ENCODE peak calls at places on chromosomes 5 and 9, in nine cellular contexts. One of them, this sample, is unnamed.

GRCh38 chr9:19648672-19649071 is 140.2 kb downstream of the SLC24A2 start:
- DNase-seq in left ventricle myocardium inferior: no peak
- DNase-seq in cardiac muscle cell: peak; percentile 23
- DNase-seq in uterus: no peak
- DNase-seq in stomach: no peak
- DNase-seq in endothelial cell of umbilical vein: no peak
- DNase-seq in mammary epithelial cell: no peak
- DNase-seq in neural progenitor cell: no peak
- DNase-seq in PC-9: no peak
- DNase-seq in this sample: no peak

GRCh38 chr5:25418319-25418859 is 773.6 kb upstream of the CDH10 start:
- DNase-seq in left ventricle myocardium inferior: no peak
- DNase-seq in cardiac muscle cell: no peak
- DNase-seq in uterus: no peak
- DNase-seq in stomach: no peak
- DNase-seq in endothelial cell of umbilical vein: no peak
- DNase-seq in mammary epithelial cell: no peak
- DNase-seq in neural progenitor cell: no peak
- DNase-seq in PC-9: no peak
- DNase-seq in this sample: no peak

GRCh38 chr5:51385214-51385613 is 2.0 kb downstream of the ISL1 start:
- DNase-seq in left ventricle myocardium inferior: no peak
- DNase-seq in cardiac muscle cell: no peak
- DNase-seq in uterus: no peak
- DNase-seq in stomach: no peak
- DNase-seq in endothelial cell of umbilical vein: peak; percentile 5
- DNase-seq in mammary epithelial cell: no peak
- DNase-seq in neural progenitor cell: no peak
- DNase-seq in PC-9: no peak
- DNase-seq in this sample: no peak

GRCh38 chr9:105871547-105871946 is 177.2 kb downstream of the TMEM38B start:
- DNase-seq in left ventricle myocardium inferior: no peak
- DNase-seq in cardiac muscle cell: no peak
- DNase-seq in uterus: no peak
- DNase-seq in stomach: no peak
- DNase-seq in endothelial cell of umbilical vein: no peak
- DNase-seq in mammary epithelial cell: no peak
- DNase-seq in neural progenitor cell: no peak
- DNase-seq in PC-9: no peak
- DNase-seq in this sample: no peak

GRCh38 chr5:115343855-115344254 is 47.4 kb upstream of the CCDC112 start:
- DNase-seq in left ventricle myocardium inferior: no peak
- DNase-seq in cardiac muscle cell: peak; percentile 69
- DNase-seq in uterus: no peak
- DNase-seq in stomach: no peak
- DNase-seq in endothelial cell of umbilical vein: no peak
- DNase-seq in mammary epithelial cell: peak; percentile 48
- DNase-seq in neural progenitor cell: no peak
- DNase-seq in PC-9: peak; percentile 60
- DNase-seq in this sample: no peak

GRCh38 chr5:134509308-134510040 is 16.0 kb upstream of the JADE2 start:
- DNase-seq in left ventricle myocardium inferior: no peak
- DNase-seq in cardiac muscle cell: peak; percentile 29
- DNase-seq in uterus: no peak
- DNase-seq in stomach: peak; percentile 44
- DNase-seq in endothelial cell of umbilical vein: no peak
- DNase-seq in mammary epithelial cell: peak; percentile 76
- DNase-seq in neural progenitor cell: no peak
- DNase-seq in PC-9: peak; percentile 91
- DNase-seq in this sample: no peak

GRCh38 chr9:7169717-7170348 is 412.1 kb downstream of the KDM4C start:
- DNase-seq in left ventricle myocardium inferior: no peak
- DNase-seq in cardiac muscle cell: peak; percentile 53
- DNase-seq in uterus: no peak
- DNase-seq in stomach: no peak
- DNase-seq in endothelial cell of umbilical vein: no peak
- DNase-seq in mammary epithelial cell: no peak
- DNase-seq in neural progenitor cell: no peak
- DNase-seq in PC-9: no peak
- DNase-seq in this sample: no peak

GRCh38 chr5:140348104-140348503 is 1.7 kb upstream of the HBEGF start:
- DNase-seq in left ventricle myocardium inferior: no peak
- DNase-seq in cardiac muscle cell: no peak
- DNase-seq in uterus: no peak
- DNase-seq in stomach: no peak
- DNase-seq in endothelial cell of umbilical vein: no peak
- DNase-seq in mammary epithelial cell: peak; percentile 99
- DNase-seq in neural progenitor cell: no peak
- DNase-seq in PC-9: peak; percentile 88
- DNase-seq in this sample: no peak

GRCh38 chr9:6128030-6128429 is 87.6 kb upstream of the IL33 start:
- DNase-seq in left ventricle myocardium inferior: no peak
- DNase-seq in cardiac muscle cell: no peak
- DNase-seq in uterus: no peak
- DNase-seq in stomach: no peak
- DNase-seq in endothelial cell of umbilical vein: no peak
- DNase-seq in mammary epithelial cell: no peak
- DNase-seq in neural progenitor cell: peak; percentile 11
- DNase-seq in PC-9: no peak
- DNase-seq in this sample: no peak

GRCh38 chr9:89740722-89741121 is 135.9 kb downstream of the GADD45G start:
- DNase-seq in left ventricle myocardium inferior: no peak
- DNase-seq in cardiac muscle cell: no peak
- DNase-seq in uterus: no peak
- DNase-seq in stomach: no peak
- DNase-seq in endothelial cell of umbilical vein: no peak
- DNase-seq in mammary epithelial cell: no peak
- DNase-seq in neural progenitor cell: no peak
- DNase-seq in PC-9: no peak
- DNase-seq in this sample: no peak

GRCh38 chr9:127199001-127199791 is 65.4 kb upstream of the GARNL3 start:
- DNase-seq in left ventricle myocardium inferior: peak; percentile 81
- DNase-seq in cardiac muscle cell: peak; percentile 89
- DNase-seq in uterus: peak; percentile 89
- DNase-seq in stomach: peak; percentile 85
- DNase-seq in endothelial cell of umbilical vein: peak; percentile 81
- DNase-seq in mammary epithelial cell: peak; percentile 42
- DNase-seq in neural progenitor cell: peak; percentile 87
- DNase-seq in PC-9: peak; percentile 77
- DNase-seq in this sample: peak; percentile 91

GRCh38 chr9:129177443-129177790 is 644 bp downstream of the IER5L start:
- DNase-seq in left ventricle myocardium inferior: no peak
- DNase-seq in cardiac muscle cell: no peak
- DNase-seq in uterus: no peak
- DNase-seq in stomach: no peak
- DNase-seq in endothelial cell of umbilical vein: no peak
- DNase-seq in mammary epithelial cell: no peak
- DNase-seq in neural progenitor cell: no peak
- DNase-seq in PC-9: no peak
- DNase-seq in this sample: no peak

GRCh38 chr9:98503867-98504800 is 204.6 kb downstream of the GABBR2 start:
- DNase-seq in left ventricle myocardium inferior: no peak
- DNase-seq in cardiac muscle cell: no peak
- DNase-seq in uterus: no peak
- DNase-seq in stomach: no peak
- DNase-seq in endothelial cell of umbilical vein: no peak
- DNase-seq in mammary epithelial cell: no peak
- DNase-seq in neural progenitor cell: no peak
- DNase-seq in PC-9: no peak
- DNase-seq in this sample: no peak

GRCh38 chr9:71036501-71036900 is 84.9 kb downstream of the TRPM3 start:
- DNase-seq in left ventricle myocardium inferior: no peak
- DNase-seq in cardiac muscle cell: peak; percentile 73
- DNase-seq in uterus: no peak
- DNase-seq in stomach: peak; percentile 38
- DNase-seq in endothelial cell of umbilical vein: peak; percentile 88
- DNase-seq in mammary epithelial cell: peak; percentile 18
- DNase-seq in neural progenitor cell: no peak
- DNase-seq in PC-9: no peak
- DNase-seq in this sample: no peak

GRCh38 chr9:16543691-16544090 is 326.8 kb downstream of the BNC2 start:
- DNase-seq in left ventricle myocardium inferior: no peak
- DNase-seq in cardiac muscle cell: no peak
- DNase-seq in uterus: no peak
- DNase-seq in stomach: no peak
- DNase-seq in endothelial cell of umbilical vein: no peak
- DNase-seq in mammary epithelial cell: no peak
- DNase-seq in neural progenitor cell: no peak
- DNase-seq in PC-9: no peak
- DNase-seq in this sample: no peak

GRCh38 chr9:35599763-35600604 is 5.1 kb upstream of the TESK1 start:
- DNase-seq in left ventricle myocardium inferior: no peak
- DNase-seq in cardiac muscle cell: no peak
- DNase-seq in uterus: no peak
- DNase-seq in stomach: no peak
- DNase-seq in endothelial cell of umbilical vein: no peak
- DNase-seq in mammary epithelial cell: no peak
- DNase-seq in neural progenitor cell: peak; percentile 33
- DNase-seq in PC-9: no peak
- DNase-seq in this sample: no peak
- TF ChIP-seq CTCF in left ventricle myocardium inferior: no peak
- TF ChIP-seq CTCF in cardiac muscle cell: peak; percentile 20
- TF ChIP-seq CTCF in uterus: no peak
- TF ChIP-seq CTCF in stomach: no peak
- TF ChIP-seq CTCF in endothelial cell of umbilical vein: no peak
- TF ChIP-seq CTCF in mammary epithelial cell: peak; percentile 11
- TF ChIP-seq CTCF in neural progenitor cell: peak; percentile 7
- TF ChIP-seq CTCF in PC-9: no peak
- TF ChIP-seq CTCF in this sample: no peak

DNA sequence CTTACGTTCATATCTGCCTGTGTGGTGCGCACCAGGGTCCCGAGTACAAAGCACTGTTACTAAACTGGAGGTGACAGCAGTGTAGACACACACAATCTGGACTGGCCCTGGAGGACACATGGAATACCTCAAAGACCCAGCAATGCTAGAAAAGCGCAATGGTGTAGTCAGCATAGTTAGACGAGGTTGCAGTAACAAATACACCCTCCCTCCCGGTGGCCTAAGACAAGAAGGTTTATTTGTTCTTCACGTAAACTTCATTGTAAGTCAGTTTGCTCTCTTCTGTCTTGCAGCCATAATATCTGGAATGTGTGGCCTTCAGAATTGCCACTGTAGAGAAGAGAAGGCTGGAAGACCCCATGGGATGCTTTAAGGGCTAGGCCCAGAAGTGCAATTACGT is 9.6 kb upstream of the ZFP62 start:
- DNase-seq in left ventricle myocardium inferior: no peak
- DNase-seq in cardiac muscle cell: no peak
- DNase-seq in uterus: no peak
- DNase-seq in stomach: no peak
- DNase-seq in endothelial cell of umbilical vein: no peak
- DNase-seq in mammary epithelial cell: no peak
- DNase-seq in neural progenitor cell: no peak
- DNase-seq in PC-9: no peak
- DNase-seq in this sample: no peak
- H3K4me1 ChIP-seq in left ventricle myocardium inferior: no peaks in the 10 kb centered on the region
- H3K4me1 ChIP-seq in cardiac muscle cell: no peaks in the 10 kb centered on the region
- H3K4me1 ChIP-seq in uterus: no peaks in the 10 kb centered on the region
- H3K4me1 ChIP-seq in stomach: peaks cover 32% of the 10 kb centered on the region
- H3K4me1 ChIP-seq in endothelial cell of umbilical vein: peaks cover 2% of the 10 kb centered on the region
- H3K4me1 ChIP-seq in mammary epithelial cell: no peaks in the 10 kb centered on the region
- H3K4me1 ChIP-seq in neural progenitor cell: peaks cover 12% of the 10 kb centered on the region
- H3K4me1 ChIP-seq in PC-9: no peaks in the 10 kb centered on the region
- H3K4me1 ChIP-seq in this sample: no peaks in the 10 kb centered on the region

DNA sequence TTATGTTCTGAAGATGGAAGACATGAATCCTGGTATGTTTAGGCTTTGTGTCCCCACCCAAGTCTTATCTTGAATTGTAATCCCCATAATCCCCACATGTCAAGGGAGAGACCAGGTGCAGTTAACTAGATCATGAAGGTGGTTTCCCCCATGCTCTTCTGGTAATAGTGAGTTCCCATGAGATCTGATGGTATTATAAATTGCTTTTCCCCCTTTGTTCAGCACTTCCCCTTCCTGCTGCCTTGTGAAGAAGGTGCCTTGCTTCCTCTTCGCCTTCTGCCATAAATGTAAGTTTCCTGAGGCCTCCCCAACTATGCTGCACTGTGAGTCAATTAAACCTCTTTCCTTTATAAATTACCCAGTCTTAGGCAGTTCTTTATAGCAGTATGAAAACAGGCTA is 229.0 kb downstream of the ARL15 start:
- DNase-seq in left ventricle myocardium inferior: no peak
- DNase-seq in cardiac muscle cell: no peak
- DNase-seq in uterus: no peak
- DNase-seq in stomach: no peak
- DNase-seq in endothelial cell of umbilical vein: no peak
- DNase-seq in mammary epithelial cell: no peak
- DNase-seq in neural progenitor cell: no peak
- DNase-seq in PC-9: no peak
- DNase-seq in this sample: no peak
- TF ChIP-seq CTCF in left ventricle myocardium inferior: no peak
- TF ChIP-seq CTCF in cardiac muscle cell: no peak
- TF ChIP-seq CTCF in uterus: no peak
- TF ChIP-seq CTCF in stomach: no peak
- TF ChIP-seq CTCF in endothelial cell of umbilical vein: no peak
- TF ChIP-seq CTCF in mammary epithelial cell: no peak
- TF ChIP-seq CTCF in neural progenitor cell: no peak
- TF ChIP-seq CTCF in PC-9: no peak
- TF ChIP-seq CTCF in this sample: no peak

GRCh38 chr5:133051117-133051546 is 681 bp upstream of the HSPA4 start:
- DNase-seq in left ventricle myocardium inferior: no peak
- DNase-seq in cardiac muscle cell: no peak
- DNase-seq in uterus: peak; percentile 17
- DNase-seq in stomach: no peak
- DNase-seq in endothelial cell of umbilical vein: no peak
- DNase-seq in mammary epithelial cell: no peak
- DNase-seq in neural progenitor cell: peak; percentile 89
- DNase-seq in PC-9: no peak
- DNase-seq in this sample: no peak

GRCh38 chr5:133050500-133050899 is 1.3 kb upstream of the HSPA4 start:
- DNase-seq in left ventricle myocardium inferior: no peak
- DNase-seq in cardiac muscle cell: no peak
- DNase-seq in uterus: no peak
- DNase-seq in stomach: no peak
- DNase-seq in endothelial cell of umbilical vein: no peak
- DNase-seq in mammary epithelial cell: no peak
- DNase-seq in neural progenitor cell: no peak
- DNase-seq in PC-9: no peak
- DNase-seq in this sample: no peak

GRCh38 chr5:133051547-133052316 is at the start of gene HSPA4:
- DNase-seq in left ventricle myocardium inferior: peak; percentile 97
- DNase-seq in cardiac muscle cell: peak; percentile 99
- DNase-seq in uterus: peak; percentile 99
- DNase-seq in stomach: peak; percentile 99
- DNase-seq in endothelial cell of umbilical vein: peak; percentile 99
- DNase-seq in mammary epithelial cell: peak; percentile 98
- DNase-seq in neural progenitor cell: peak; percentile 100
- DNase-seq in PC-9: peak; percentile 93
- DNase-seq in this sample: peak; percentile 98

GRCh38 chr5:133048993-133049725 is 2.7 kb upstream of the HSPA4 start:
- DNase-seq in left ventricle myocardium inferior: no peak
- DNase-seq in cardiac muscle cell: peak; percentile 24
- DNase-seq in uterus: no peak
- DNase-seq in stomach: no peak
- DNase-seq in endothelial cell of umbilical vein: peak; percentile 66
- DNase-seq in mammary epithelial cell: no peak
- DNase-seq in neural progenitor cell: no peak
- DNase-seq in PC-9: no peak
- DNase-seq in this sample: no peak

DNA sequence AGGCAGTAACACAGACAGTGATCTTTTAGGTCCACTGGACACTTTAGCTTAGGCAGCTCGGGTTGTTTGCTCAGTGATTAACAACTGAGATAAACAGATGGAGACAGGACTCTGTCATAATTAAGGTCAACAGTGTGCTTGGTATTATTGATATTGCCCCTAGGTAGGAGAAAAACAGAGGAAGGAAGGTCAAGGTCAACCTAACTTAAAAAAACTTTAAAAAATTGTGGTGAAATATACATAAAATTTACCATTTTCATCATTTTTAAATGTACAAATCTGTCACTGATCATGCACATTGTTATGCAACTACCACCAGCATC is 2.1 kb upstream of the HSPA4 start:
- DNase-seq in left ventricle myocardium inferior: no peak
- DNase-seq in cardiac muscle cell: no peak
- DNase-seq in uterus: no peak
- DNase-seq in stomach: no peak
- DNase-seq in endothelial cell of umbilical vein: peak; percentile 53
- DNase-seq in mammary epithelial cell: no peak
- DNase-seq in neural progenitor cell: no peak
- DNase-seq in PC-9: peak; percentile 39
- DNase-seq in this sample: no peak
- H3K4me1 ChIP-seq in left ventricle myocardium inferior: peaks cover 55% of the 10 kb centered on the region
- H3K4me1 ChIP-seq in cardiac muscle cell: peaks cover 25% of the 10 kb centered on the region
- H3K4me1 ChIP-seq in uterus: no peaks in the 10 kb centered on the region
- H3K4me1 ChIP-seq in stomach: peaks cover 50% of the 10 kb centered on the region
- H3K4me1 ChIP-seq in endothelial cell of umbilical vein: peaks cover 36% of the 10 kb centered on the region
- H3K4me1 ChIP-seq in mammary epithelial cell: peaks cover 6% of the 10 kb centered on the region
- H3K4me1 ChIP-seq in neural progenitor cell: peaks cover 17% of the 10 kb centered on the region
- H3K4me1 ChIP-seq in PC-9: peaks cover 33% of the 10 kb centered on the region
- H3K4me1 ChIP-seq in this sample: no peaks in the 10 kb centered on the region

This sample was measured in right atrium auricular region.